ENCODE peak calls at places on chromosome 6, in six cellular contexts. One of them, this sample, is unnamed.

GRCh38 chr6:169409742-169410312 is 156.2 kb upstream of the THBS2 start:
- DNase-seq in breast epithelium: no peak
- DNase-seq in upper lobe of left lung: no peak
- DNase-seq in testis: no peak
- DNase-seq in uterus: no peak
- DNase-seq in A549: no peak
- DNase-seq in this sample: no peak

GRCh38 chr6:42453649-42454427 is 2.1 kb upstream of the TRERF1 start:
- DNase-seq in breast epithelium: peak; percentile 61
- DNase-seq in uterus: peak; percentile 70
- DNase-seq in upper lobe of left lung: peak; percentile 76
- DNase-seq in A549: peak; percentile 5
- DNase-seq in testis: peak; percentile 77
- DNase-seq in this sample: peak; percentile 38

GRCh38 chr6:146546440-146546839 is 2.8 kb downstream of the RAB32 start:
- DNase-seq in breast epithelium: no peak
- DNase-seq in A549: peak; percentile 15
- DNase-seq in uterus: peak; percentile 39
- DNase-seq in testis: no peak
- DNase-seq in upper lobe of left lung: no peak
- DNase-seq in this sample: no peak

GRCh38 chr6:158050955-158051354 is 69.3 kb downstream of the SYNJ2 start:
- DNase-seq in breast epithelium: no peak
- DNase-seq in upper lobe of left lung: no peak
- DNase-seq in testis: no peak
- DNase-seq in A549: no peak
- DNase-seq in uterus: no peak
- DNase-seq in this sample: no peak

GRCh38 chr6:63316113-63316512 is 3.7 kb downstream of the LGSN start:
- DNase-seq in testis: no peak
- DNase-seq in breast epithelium: no peak
- DNase-seq in upper lobe of left lung: no peak
- DNase-seq in uterus: no peak
- DNase-seq in A549: no peak
- DNase-seq in this sample: no peak

GRCh38 chr6:56890683-56891429 is 64.1 kb upstream of the BEND6 start:
- DNase-seq in upper lobe of left lung: no peak
- DNase-seq in A549: peak; percentile 58
- DNase-seq in breast epithelium: no peak
- DNase-seq in uterus: no peak
- DNase-seq in testis: no peak
- DNase-seq in this sample: no peak

GRCh38 chr6:144347447-144347758 is 62.3 kb downstream of the UTRN start:
- DNase-seq in A549: no peak
- DNase-seq in testis: no peak
- DNase-seq in upper lobe of left lung: no peak
- DNase-seq in breast epithelium: no peak
- DNase-seq in uterus: no peak
- DNase-seq in this sample: no peak

GRCh38 chr6:164097557-164098398 is 683.3 kb downstream of the QKI start:
- DNase-seq in breast epithelium: no peak
- DNase-seq in upper lobe of left lung: no peak
- DNase-seq in A549: no peak
- DNase-seq in uterus: peak; percentile 38
- DNase-seq in testis: peak; percentile 64
- DNase-seq in this sample: peak; percentile 54

GRCh38 chr6:35294308-35294945 is 3.2 kb upstream of the DEF6 start:
- DNase-seq in upper lobe of left lung: no peak
- DNase-seq in breast epithelium: no peak
- DNase-seq in A549: peak; percentile 65
- DNase-seq in testis: peak; percentile 44
- DNase-seq in uterus: no peak
- DNase-seq in this sample: no peak

GRCh38 chr6:119078449-119079287 is at the start of gene FAM184A:
- DNase-seq in uterus: peak; percentile 49
- DNase-seq in breast epithelium: peak; percentile 70
- DNase-seq in upper lobe of left lung: peak; percentile 95
- DNase-seq in A549: peak; percentile 23
- DNase-seq in testis: peak; percentile 70
- DNase-seq in this sample: peak; percentile 50

GRCh38 chr6:30207619-30208295 is 5.4 kb downstream of the TRIM26 start:
- DNase-seq in breast epithelium: no peak
- DNase-seq in upper lobe of left lung: no peak
- DNase-seq in uterus: no peak
- DNase-seq in A549: no peak
- DNase-seq in testis: no peak
- DNase-seq in this sample: no peak

GRCh38 chr6:16286151-16286522 is 47.8 kb downstream of the GMPR start:
- DNase-seq in testis: peak; percentile 66
- DNase-seq in upper lobe of left lung: no peak
- DNase-seq in A549: peak; percentile 55
- DNase-seq in breast epithelium: no peak
- DNase-seq in uterus: peak; percentile 36
- DNase-seq in this sample: no peak

GRCh38 chr6:17785094-17785787 is 78.5 kb upstream of the NUP153 start:
- DNase-seq in upper lobe of left lung: no peak
- DNase-seq in testis: no peak
- DNase-seq in A549: no peak
- DNase-seq in breast epithelium: no peak
- DNase-seq in uterus: no peak
- DNase-seq in this sample: no peak
- TF ChIP-seq POLR2A in upper lobe of left lung: no peak
- TF ChIP-seq POLR2A in testis: no peak
- TF ChIP-seq POLR2A in A549: no peak
- TF ChIP-seq POLR2A in breast epithelium: no peak
- TF ChIP-seq POLR2A in uterus: no peak
- TF ChIP-seq POLR2A in this sample: no peak

DNA sequence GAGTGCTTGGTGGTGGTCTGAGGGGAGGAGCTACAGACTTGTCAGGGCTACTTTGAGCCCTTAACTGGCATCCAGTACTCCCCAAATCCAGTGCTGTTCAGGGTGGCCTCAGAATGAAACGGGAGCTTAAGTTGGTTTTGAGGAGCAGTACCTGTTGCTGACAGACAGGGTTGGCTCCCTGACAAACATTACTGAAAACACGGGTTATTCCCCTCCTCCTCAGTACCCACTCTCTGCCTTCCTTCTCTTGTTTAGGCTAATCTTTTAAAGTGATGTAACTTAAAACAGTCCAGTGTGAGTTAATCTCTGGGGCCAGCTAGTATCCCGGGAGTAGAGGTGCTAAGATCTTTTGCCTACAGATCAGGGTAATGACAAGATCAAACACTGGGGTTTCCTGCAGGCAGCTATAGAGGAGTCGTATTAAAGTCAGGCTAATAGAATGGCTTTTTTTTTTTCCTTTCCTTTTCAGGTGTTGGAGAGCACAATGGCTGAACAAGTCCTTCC is 3.7 kb downstream of the TNFAIP3 start:
- DNase-seq in A549: no peak
- DNase-seq in testis: no peak
- DNase-seq in upper lobe of left lung: no peak
- DNase-seq in uterus: no peak
- DNase-seq in breast epithelium: no peak
- DNase-seq in this sample: no peak
- TF ChIP-seq POLR2A in A549: no peak
- TF ChIP-seq POLR2A in testis: no peak
- TF ChIP-seq POLR2A in upper lobe of left lung: no peak
- TF ChIP-seq POLR2A in uterus: no peak
- TF ChIP-seq POLR2A in breast epithelium: no peak
- TF ChIP-seq POLR2A in this sample: no peak

GRCh38 chr6:31534011-31534410 is 5.2 kb downstream of the MCCD1 start:
- DNase-seq in breast epithelium: no peak
- DNase-seq in testis: no peak
- DNase-seq in uterus: no peak
- DNase-seq in upper lobe of left lung: no peak
- DNase-seq in A549: no peak
- DNase-seq in this sample: no peak
- TF ChIP-seq POLR2A in breast epithelium: no peak
- TF ChIP-seq POLR2A in testis: no peak
- TF ChIP-seq POLR2A in uterus: no peak
- TF ChIP-seq POLR2A in upper lobe of left lung: no peak
- TF ChIP-seq POLR2A in A549: no peak
- TF ChIP-seq POLR2A in this sample: no peak

GRCh38 chr6:89085409-89086012 is 5.0 kb downstream of the PNRC1 start:
- DNase-seq in A549: no peak
- DNase-seq in uterus: no peak
- DNase-seq in upper lobe of left lung: no peak
- DNase-seq in testis: no peak
- DNase-seq in breast epithelium: no peak
- DNase-seq in this sample: no peak
- TF ChIP-seq POLR2A in A549: no peak
- TF ChIP-seq POLR2A in uterus: no peak
- TF ChIP-seq POLR2A in upper lobe of left lung: no peak
- TF ChIP-seq POLR2A in testis: no peak
- TF ChIP-seq POLR2A in breast epithelium: no peak
- TF ChIP-seq POLR2A in this sample: no peak

DNA sequence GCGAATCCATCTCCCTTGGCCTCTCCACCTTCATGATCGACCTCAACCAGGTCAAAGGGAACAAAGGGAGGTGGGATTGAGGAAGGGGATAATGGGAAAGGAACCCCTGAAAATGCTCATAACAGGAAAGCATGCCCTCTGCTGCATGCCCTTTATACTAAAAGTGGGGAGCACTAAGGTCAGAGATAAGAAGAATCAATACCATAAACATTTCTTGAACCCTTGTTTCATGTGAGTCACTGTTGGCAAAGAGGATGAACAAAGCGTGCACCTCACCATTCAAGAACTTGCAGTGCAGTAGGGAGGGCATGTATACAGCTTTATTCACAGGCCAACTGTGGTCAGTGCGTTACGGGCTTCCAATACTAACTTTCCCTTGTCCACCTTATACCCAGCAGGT is 1.7 kb upstream of the SAPCD1 start:
- DNase-seq in upper lobe of left lung: no peak
- DNase-seq in A549: no peak
- DNase-seq in testis: no peak
- DNase-seq in uterus: no peak
- DNase-seq in breast epithelium: no peak
- DNase-seq in this sample: no peak
- TF ChIP-seq POLR2A in upper lobe of left lung: no peak
- TF ChIP-seq POLR2A in A549: no peak
- TF ChIP-seq POLR2A in testis: no peak
- TF ChIP-seq POLR2A in uterus: no peak
- TF ChIP-seq POLR2A in breast epithelium: no peak
- TF ChIP-seq POLR2A in this sample: no peak